ENCODE peak calls at places on chromosomes 1 and 21, in nine cellular contexts. R is PC-3, B is thoracic aorta, D is A673, G is SK-N-SH, C is prostate gland, M is brain microvascular endothelial cell, W is neural progenitor cell, N is AG04450. P is an unnamed sample.

GRCh38 chr21:33234618-33235520 is 5.1 kb downstream of the IFNAR2 start:
- DNase-seq in C (no peak), G (no peak), R (no peak), N (no peak), B (no peak), W (no peak), M (no peak), D (no peak), P (no peak)

GRCh38 chr1:168842306-168842705 is 113.3 kb upstream of the DPT start:
- DNase-seq in G (no peak), M (no peak), B (no peak), R (no peak), N (no peak), D (no peak), W (no peak), C (no peak), P (no peak)

GRCh38 chr1:30639881-30640452 is 83.4 kb downstream of the MATN1 start:
- DNase-seq in R (no peak), B (no peak), W (no peak), C (no peak), N (no peak), G (no peak), D (no peak), M (no peak), P (no peak)

GRCh38 chr21:43318841-43319781 is 107.8 kb downstream of the SIK1 start:
- DNase-seq in C (no peak), M (peak), N (peak), W (no peak), B (no peak), G (peak), R (peak), D (peak), P (no peak)

GRCh38 chr1:198150369-198150768 is 6.4 kb upstream of the NEK7 start:
- DNase-seq in W (no peak), R (no peak), B (no peak), M (no peak), D (no peak), N (no peak), G (no peak), C (no peak), P (no peak)

GRCh38 chr1:156797212-156797871 is 19.3 kb downstream of the SH2D2A start:
- DNase-seq in N (peak), W (peak), M (peak), C (peak), D (peak), B (no peak), R (peak), G (peak), P (peak)

GRCh38 chr21:36773111-36773510 is 74.2 kb downstream of the SIM2 start:
- DNase-seq in W (no peak), D (no peak), R (peak), G (no peak), M (peak), N (peak), C (peak), B (peak), P (peak)

GRCh38 chr1:202794049-202794725 is 14.0 kb downstream of the KDM5B start:
- DNase-seq in B (no peak), R (no peak), C (no peak), N (no peak), D (no peak), W (no peak), M (no peak), G (no peak), P (no peak)

GRCh38 chr1:215055281-215055935 is 27.1 kb upstream of the KCNK2 start:
- DNase-seq in R (peak), N (no peak), M (no peak), D (no peak), W (no peak), B (no peak), C (no peak), G (no peak), P (no peak)

GRCh38 chr1:240117202-240117769 is 25.6 kb downstream of the FMN2 start:
- DNase-seq in W (no peak), R (no peak), C (no peak), B (no peak), D (no peak), G (no peak), M (no peak), N (no peak), P (no peak)

GRCh38 chr1:1305300-1306069 is 2.2 kb downstream of the ACAP3 start:
- DNase-seq in C (peak), M (peak), D (peak), B (no peak), R (peak), G (no peak), N (peak), W (peak), P (peak)

GRCh38 chr1:147630447-147630846 is 39.9 kb downstream of the ACP6 start:
- DNase-seq in N (no peak), C (no peak), G (no peak), B (no peak), R (no peak), W (no peak), D (no peak), M (no peak), P (no peak)

GRCh38 chr21:42833439-42833815 is 45.9 kb downstream of the WDR4 start:
- DNase-seq in R (peak), M (no peak), B (no peak), D (peak), G (peak), C (no peak), W (peak), N (no peak), P (peak)

GRCh38 chr1:220462756-220463155 is 65.2 kb upstream of the MARK1 start:
- DNase-seq in B (no peak), C (no peak), M (no peak), W (peak), D (peak), N (no peak), R (peak), G (peak), P (peak)

GRCh38 chr1:94118013-94118412 is 2.9 kb downstream of the ABCA4 start:
- DNase-seq in C (no peak), B (no peak), R (no peak), M (no peak), N (no peak), G (no peak), W (no peak), D (no peak), P (no peak)

GRCh38 chr1:19894218-19894617 is 12.0 kb downstream of the OTUD3 start:
- DNase-seq in R (peak), C (no peak), G (no peak), W (no peak), D (no peak), M (no peak), N (no peak), B (no peak), P (no peak)

GRCh38 chr1:218665216-218665615 is 320.1 kb downstream of the TGFB2 start:
- DNase-seq in M (peak), D (no peak), W (no peak), R (peak), C (peak), G (no peak), N (no peak), B (peak), P (no peak)

GRCh38 chr21:46304955-46305354 is 18.7 kb downstream of the C21orf58 start:
- DNase-seq in B (no peak), N (no peak), G (no peak), M (no peak), W (no peak), R (no peak), D (no peak), C (no peak), P (peak)

GRCh38 chr1:61842863-61843514 is 100.7 kb downstream of the PATJ start:
- DNase-seq in N (no peak), C (peak), M (peak), R (peak), G (no peak), W (peak), D (peak), B (no peak), P (peak)

GRCh38 chr1:158329807-158330206 is 1.5 kb downstream of the CD1B start:
- DNase-seq in G (no peak), R (peak), C (no peak), D (peak), W (peak), N (no peak), B (no peak), M (no peak), P (no peak)

GRCh38 chr1:6570066-6570465 is 9.7 kb upstream of the ZBTB48 start:
- DNase-seq in W (no peak), D (no peak), B (no peak), R (no peak), N (no peak), C (no peak), G (no peak), M (no peak), P (no peak)

GRCh38 chr1:174942547-174943255 is 57.0 kb upstream of the CACYBP start:
- DNase-seq in N (no peak), M (no peak), G (no peak), D (no peak), W (no peak), B (no peak), R (no peak), C (no peak), P (no peak)

GRCh38 chr1:234473123-234473522 is 5.9 kb downstream of the TARBP1 start:
- DNase-seq in D (peak), N (no peak), R (no peak), B (no peak), W (no peak), G (no peak), C (no peak), M (no peak), P (no peak)

GRCh38 chr1:53339736-53340385 is 12.0 kb upstream of the LRP8 start:
- DNase-seq in B (no peak), D (no peak), M (no peak), G (no peak), N (no peak), R (no peak), W (no peak), C (no peak), P (no peak)

GRCh38 chr1:201748331-201748730 is 80.6 kb upstream of the IPO9 start:
- DNase-seq in N (peak), B (peak), R (peak), C (no peak), W (peak), G (no peak), D (peak), M (peak), P (no peak)

GRCh38 chr1:119147626-119148180 is 7.2 kb upstream of the WARS2 start:
- DNase-seq in M (no peak), B (no peak), R (no peak), C (no peak), N (no peak), G (no peak), D (no peak), W (no peak), P (no peak)

GRCh38 chr1:6112690-6113005 is 67.0 kb downstream of the KCNAB2 start:
- DNase-seq in R (no peak), B (no peak), W (no peak), D (no peak), N (no peak), M (no peak), G (no peak), C (no peak), P (no peak)

GRCh38 chr1:182185822-182186756 is 124.6 kb upstream of the ZNF648 start:
- DNase-seq in B (no peak), R (peak), W (peak), M (peak), G (no peak), C (no peak), D (peak), N (no peak), P (no peak)

DNA sequence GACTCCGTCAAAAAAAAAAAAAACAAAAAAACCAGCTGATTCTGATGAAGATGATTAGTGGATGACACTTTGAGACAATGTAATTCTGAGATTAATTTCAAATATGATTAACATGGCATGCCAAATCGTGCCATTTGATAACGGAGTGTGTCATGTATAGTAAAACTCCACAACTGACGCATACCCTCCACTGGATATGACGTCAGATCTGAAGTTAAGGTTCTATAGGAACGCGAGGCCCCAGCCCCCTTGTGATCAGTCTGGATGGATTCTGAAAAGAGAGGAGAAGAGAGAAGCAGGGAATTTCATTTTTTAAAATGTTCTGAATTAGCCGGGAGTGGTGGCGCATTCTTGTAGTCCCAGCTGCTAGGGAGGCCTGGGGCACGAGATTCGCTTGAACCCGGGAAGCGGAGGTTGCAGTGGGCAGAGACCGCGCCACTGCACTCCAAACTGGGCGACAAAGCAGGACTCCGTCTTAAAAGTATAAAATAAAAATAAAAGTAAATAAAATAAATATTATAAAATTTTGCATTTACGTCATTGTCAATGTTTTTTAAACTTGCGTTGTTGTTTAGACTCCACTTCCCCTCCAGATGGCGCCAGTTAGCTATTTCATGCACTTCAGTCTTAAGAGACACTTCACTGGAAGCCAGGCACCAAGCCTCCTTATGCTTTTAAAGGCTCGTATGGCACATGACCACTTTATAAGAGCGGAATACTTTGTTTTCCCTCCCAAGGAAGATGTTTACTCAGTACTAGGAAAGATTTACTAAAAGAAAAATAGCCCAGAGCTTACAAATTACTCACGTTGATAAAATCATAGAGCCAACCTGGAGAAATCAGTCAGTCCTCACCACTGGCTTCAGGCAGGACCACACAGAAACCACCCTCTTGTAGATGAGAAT is 65.5 kb downstream of the UBE2U start:
- DNase-seq in N (peak), W (peak), G (peak), M (peak), D (peak), C (peak), B (no peak), R (peak), P (peak)
- H3K4me3 ChIP-seq in N (no peak), W (no peak), G (no peak), M (no peak), D (no peak), C (no peak), B (no peak), R (peak), P (no peak)

DNA sequence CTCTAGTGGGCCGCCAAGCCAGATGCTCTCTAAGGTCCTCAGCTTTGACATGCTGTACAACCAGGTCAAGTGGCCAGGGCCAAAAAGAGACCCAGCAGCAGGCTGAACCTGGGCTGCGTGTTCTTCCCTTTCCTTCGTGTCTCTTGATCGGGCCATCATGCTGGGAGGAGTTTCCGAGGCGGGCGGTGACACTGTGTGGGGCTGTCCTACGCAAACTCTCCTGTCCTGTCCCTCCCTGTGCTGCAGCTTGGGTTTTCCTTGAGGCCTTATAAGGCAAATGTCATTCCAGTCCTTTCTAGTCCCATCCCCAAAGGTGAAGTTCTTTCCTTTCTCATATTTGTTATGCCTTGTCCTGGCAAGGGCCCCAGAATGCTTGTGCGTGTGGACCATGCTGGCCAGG is 56.7 kb downstream of the ARHGEF10L start:
- DNase-seq in D (no peak), M (no peak), C (no peak), G (no peak), B (no peak), R (no peak), N (no peak), W (no peak), P (peak)
- H3K27ac ChIP-seq in D (no peak), M (no peak), C (peak), G (no peak), B (peak), R (no peak), N (no peak), W (no peak), P (peak)

DNA sequence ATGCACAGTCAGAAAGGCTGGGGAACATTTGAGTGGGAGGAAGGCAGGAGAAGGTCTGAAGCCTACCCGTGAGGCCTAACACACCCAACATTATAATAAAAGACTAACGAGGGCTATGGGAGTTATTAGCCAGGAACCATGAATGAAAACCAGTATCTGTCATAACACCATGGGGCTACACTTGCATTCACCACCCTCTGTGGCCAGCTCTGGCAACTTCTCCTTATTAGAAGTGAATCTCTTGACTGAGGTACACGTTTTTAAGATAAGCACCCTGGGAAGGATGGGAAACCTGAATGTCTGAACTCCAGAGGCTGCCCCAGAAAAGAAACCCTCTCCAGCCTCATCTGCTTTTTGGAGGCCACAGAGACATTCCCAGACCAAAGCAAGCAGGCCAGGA is 204.3 kb upstream of the RAB4A start:
- DNase-seq in D (no peak), R (no peak), N (no peak), C (no peak), G (no peak), M (no peak), B (no peak), W (no peak), P (no peak)
- H3K4me3 ChIP-seq in D (no peak), R (no peak), N (no peak), C (no peak), G (no peak), M (no peak), B (no peak), W (no peak), P (no peak)

GRCh38 chr1:15704526-15705183 is 20.5 kb downstream of the PLEKHM2 start:
- DNase-seq in W (no peak), D (no peak), C (no peak), N (no peak), M (no peak), B (no peak), G (no peak), R (no peak), P (no peak)
- H3K27ac ChIP-seq in W (no peak), D (no peak), C (peak), N (peak), M (peak), B (peak), G (peak), R (no peak), P (peak)

GRCh38 chr1:231827337-231828105 is 200.9 kb downstream of the DISC1 start:
- DNase-seq in N (no peak), B (no peak), W (no peak), C (no peak), G (no peak), M (peak), R (peak), D (peak), P (no peak)
- H3K4me3 ChIP-seq in N (no peak), B (no peak), W (no peak), C (no peak), G (peak), M (no peak), R (peak), D (no peak), P (no peak)

GRCh38 chr1:224287714-224288113 is 42.3 kb downstream of the NVL start:
- DNase-seq in M (no peak), G (no peak), C (no peak), R (no peak), N (no peak), W (peak), B (no peak), D (no peak), P (no peak)

GRCh38 chr1:224276768-224277487 is 53.0 kb downstream of the NVL start:
- DNase-seq in W (no peak), C (no peak), N (no peak), D (no peak), M (no peak), G (no peak), R (no peak), B (no peak), P (peak)

GRCh38 chr1:224282140-224282539 is 47.8 kb downstream of the NVL start:
- DNase-seq in N (no peak), R (peak), B (no peak), W (no peak), G (no peak), D (no peak), M (no peak), C (no peak), P (no peak)
- H3K27ac ChIP-seq in N (no peak), R (no peak), B (no peak), W (no peak), G (no peak), D (no peak), M (no peak), C (no peak), P (no peak)

GRCh38 chr1:13901041-13901440 is 201.1 kb downstream of the PRDM2 start:
- DNase-seq in G (no peak), R (peak), N (no peak), B (no peak), W (no peak), C (no peak), D (no peak), M (no peak), P (no peak)

GRCh38 chr1:13900583-13900982 is 200.6 kb downstream of the PRDM2 start:
- DNase-seq in R (peak), W (no peak), G (no peak), M (no peak), D (no peak), N (no peak), B (no peak), C (no peak), P (no peak)

GRCh38 chr1:13898406-13898805 is 198.4 kb downstream of the PRDM2 start:
- DNase-seq in B (no peak), C (no peak), M (no peak), R (no peak), G (no peak), N (no peak), D (no peak), W (no peak), P (peak)

GRCh38 chr1:13901597-13901996 is 201.6 kb downstream of the PRDM2 start:
- DNase-seq in W (no peak), M (no peak), D (no peak), N (no peak), G (no peak), R (no peak), B (no peak), C (no peak), P (no peak)

DNA sequence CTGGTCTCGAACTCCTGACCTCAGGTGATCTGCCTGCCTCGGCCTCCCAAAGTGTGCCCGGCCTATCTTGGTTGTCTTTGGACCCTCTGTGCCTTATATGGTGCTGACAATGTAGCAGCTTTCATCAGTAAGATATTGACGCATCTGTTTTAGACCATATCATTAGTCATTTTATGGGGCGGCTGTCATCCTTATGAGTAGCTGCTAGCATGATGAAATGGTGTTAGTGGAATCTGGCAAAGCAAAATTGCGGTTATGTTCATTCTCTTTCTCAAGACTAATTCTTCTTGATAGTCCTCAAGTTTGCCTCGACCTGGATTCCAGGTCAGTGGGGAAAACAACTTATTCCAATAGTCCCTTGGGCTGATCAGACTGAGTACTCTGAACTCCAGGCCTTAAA is 199.9 kb downstream of the PRDM2 start:
- DNase-seq in G (no peak), N (no peak), D (no peak), B (no peak), W (no peak), C (no peak), M (no peak), R (peak), P (no peak)
- H3K4me3 ChIP-seq in G (no peak), N (no peak), D (no peak), B (no peak), W (no peak), C (no peak), M (no peak), R (no peak), P (no peak)